ENCODE peak calls at places on chromosomes 2 and 18, in six cellular contexts. Z is PC-9, F is PC-3, K is GM23338, E is MM.1S, S is SK-N-SH. T is an unnamed sample.

GRCh38 chr2:207133862-207134519 is 31.8 kb downstream of the KLF7 start:
- DNase-seq in K (peak; percentile 55), Z (no peak), S (no peak), E (peak; percentile 26), F (peak; percentile 84), T (peak; percentile 78)

GRCh38 chr2:146990311-146990781 is 854.5 kb upstream of the ACVR2A start:
- DNase-seq in K (no peak), F (no peak), Z (no peak), E (no peak), S (no peak), T (peak; percentile 63)

GRCh38 chr2:44686561-44686960 is 254.9 kb upstream of the SIX3 start:
- DNase-seq in K (no peak), Z (peak; percentile 49), E (no peak), S (no peak), F (peak; percentile 80), T (peak; percentile 81)

GRCh38 chr2:25316101-25316500 is 25.6 kb downstream of the DNMT3A start:
- DNase-seq in E (no peak), F (no peak), S (no peak), Z (no peak), K (no peak), T (no peak)

GRCh38 chr2:101037161-101037755 is 35.2 kb downstream of the RPL31 start:
- DNase-seq in Z (no peak), S (no peak), F (no peak), E (no peak), K (no peak), T (no peak)

GRCh38 chr18:79927597-79928562 is 23.6 kb downstream of the SLC66A2 start:
- DNase-seq in K (no peak), S (no peak), F (no peak), Z (no peak), E (no peak), T (no peak)

GRCh38 chr2:43708178-43708577 is 31.9 kb upstream of the C1GALT1C1L start:
- DNase-seq in F (no peak), K (no peak), E (no peak), S (no peak), Z (no peak), T (no peak)

GRCh38 chr2:172162739-172163336 is 60.1 kb upstream of the DLX2 start:
- DNase-seq in Z (no peak), E (no peak), F (no peak), S (no peak), K (no peak), T (no peak)

GRCh38 chr2:64482243-64482642 is 28.3 kb downstream of the LGALSL start:
- DNase-seq in K (no peak), F (no peak), S (no peak), Z (no peak), E (peak; percentile 57), T (no peak)
- H3K27me3 ChIP-seq in K (no peaks in the 10 kb centered on the region), F (no peaks in the 10 kb centered on the region), S (no peaks in the 10 kb centered on the region), Z (no peaks in the 10 kb centered on the region), E (no peaks in the 10 kb centered on the region), T (peaks cover 52% of the 10 kb centered on the region)

GRCh38 chr2:107285621-107286303 is 399.8 kb upstream of the ST6GAL2 start:
- DNase-seq in K (no peak), S (no peak), F (peak; percentile 15), Z (no peak), E (no peak), T (no peak)

DNA sequence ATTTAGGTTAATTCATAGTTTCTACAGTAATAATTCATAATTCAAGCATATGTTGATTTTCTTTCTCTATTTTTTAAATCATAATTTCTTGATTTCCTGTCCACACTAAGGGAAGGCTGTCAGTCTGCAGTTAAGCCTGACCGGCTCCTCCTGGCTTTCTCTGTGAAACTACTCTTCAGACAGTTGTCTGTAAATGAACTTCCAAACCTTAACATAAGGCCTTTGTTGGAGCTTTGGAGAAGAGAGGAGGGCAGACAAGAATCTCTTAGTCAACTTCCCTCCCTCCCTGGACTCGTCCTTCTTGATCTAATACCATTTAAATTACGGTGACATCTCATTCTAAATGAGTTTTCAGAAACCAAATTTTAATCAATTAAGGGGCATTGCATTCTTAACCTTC is 404.1 kb upstream of the ST6GAL2 start:
- DNase-seq in S (no peak), E (no peak), F (no peak), K (no peak), Z (no peak), T (no peak)
- H3K9me2 ChIP-seq in S (no peaks in the 10 kb centered on the region), E (no peaks in the 10 kb centered on the region), F (no peaks in the 10 kb centered on the region), K (peaks cover 7% of the 10 kb centered on the region), Z (no peaks in the 10 kb centered on the region), T (no peaks in the 10 kb centered on the region)

GRCh38 chr2:63056309-63057065 is 5.9 kb downstream of the OTX1 start:
- DNase-seq in S (peak; percentile 75), K (peak; percentile 77), F (no peak), Z (no peak), E (peak; percentile 35), T (peak; percentile 51)
- H3F3A ChIP-seq in S (no peaks in the 10 kb centered on the region), K (peaks cover 37% of the 10 kb centered on the region), F (no peaks in the 10 kb centered on the region), Z (no peaks in the 10 kb centered on the region), E (no peaks in the 10 kb centered on the region), T (no peaks in the 10 kb centered on the region)

DNA sequence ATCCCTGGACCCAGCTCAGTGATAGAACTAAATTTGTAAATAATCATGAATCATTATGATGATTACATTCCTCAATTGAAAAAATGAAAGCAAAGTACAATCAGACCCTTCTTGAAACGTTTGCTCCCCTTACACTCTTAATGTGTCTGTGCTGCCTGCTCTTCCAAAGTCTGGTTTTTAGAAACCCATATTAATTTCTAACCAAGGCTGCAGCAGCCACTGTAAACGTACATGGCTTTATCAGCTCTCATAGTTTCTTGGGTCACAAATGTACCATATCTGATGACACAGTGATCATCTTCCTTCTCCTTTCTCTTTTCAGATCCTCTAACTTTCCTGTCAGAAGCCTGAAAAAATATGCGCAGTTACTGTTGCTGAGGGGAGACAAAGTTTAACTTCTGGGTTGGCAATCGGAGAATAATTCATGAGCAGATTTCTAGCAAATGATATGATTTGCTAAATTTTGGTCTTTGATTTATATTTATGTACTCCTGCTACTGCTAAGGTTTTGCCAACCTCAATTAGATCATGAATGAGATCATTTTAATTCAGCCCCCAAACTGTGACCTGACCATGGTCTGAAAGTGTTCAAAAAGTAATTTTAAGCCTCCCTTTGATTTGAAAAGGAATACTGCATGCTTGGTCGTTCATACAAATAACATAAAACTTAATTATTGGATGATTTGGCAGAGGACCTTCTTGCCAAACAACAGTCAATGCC is 12.3 kb downstream of the ZEB2 start:
- DNase-seq in K (no peak), S (no peak), Z (no peak), F (no peak), E (no peak), T (peak; percentile 46)
- H3K27me3 ChIP-seq in K (peaks cover 62% of the 10 kb centered on the region), S (no peaks in the 10 kb centered on the region), Z (no peaks in the 10 kb centered on the region), F (peaks cover under 1% of the 10 kb centered on the region), E (peaks cover under 1% of the 10 kb centered on the region), T (no peaks in the 10 kb centered on the region)

T was measured in GM23248.